ENCODE peak calls at places on chromosomes 11 and 22, in five cellular contexts. R, U, O, A and V are unnamed samples.

GRCh38 chr11:96054870-96055705 is 131.2 kb upstream of the MTMR2 start:
- DNase-seq in A (no peak), U (peak; percentile 35), O (peak; percentile 17), R (peak; percentile 22), V (peak; percentile 76)

GRCh38 chr11:64796047-64796756 is 6.8 kb downstream of the MAP4K2 start:
- DNase-seq in A (no peak), U (no peak), O (no peak), R (no peak), V (no peak)

GRCh38 chr11:132206993-132207392 is 836.6 kb downstream of the NTM start:
- DNase-seq in A (no peak), R (no peak), O (no peak), U (no peak), V (no peak)

GRCh38 chr11:13440100-13440855 is 22.7 kb downstream of the BTBD10 start:
- DNase-seq in O (no peak), U (peak; percentile 93), R (peak; percentile 43), A (peak; percentile 87), V (peak; percentile 66)

GRCh38 chr11:109704432-109704831 is 282.4 kb downstream of the C11orf87 start:
- DNase-seq in A (no peak), R (no peak), U (no peak), O (no peak), V (no peak)

GRCh38 chr11:115657586-115657985 is 153.4 kb upstream of the CADM1 start:
- DNase-seq in O (no peak), A (no peak), R (no peak), U (peak; percentile 22), V (no peak)

GRCh38 chr11:30411383-30411782 is 88.5 kb downstream of the ARL14EP start:
- DNase-seq in U (no peak), A (no peak), R (no peak), O (no peak), V (no peak)

GRCh38 chr22:32584650-32585049 is 110.0 kb downstream of the FBXO7 start:
- DNase-seq in O (no peak), A (no peak), U (no peak), R (no peak), V (no peak)

GRCh38 chr22:45308624-45309421 is 911 bp upstream of the FAM118A start:
- DNase-seq in A (no peak), R (no peak), U (no peak), O (no peak), V (no peak)

GRCh38 chr11:130220311-130221030 is 60.9 kb downstream of the ST14 start:
- DNase-seq in R (no peak), O (no peak), U (no peak), A (no peak), V (no peak)

GRCh38 chr11:6203327-6203726 is 2.0 kb upstream of the C11orf42 start:
- DNase-seq in U (peak; percentile 30), A (no peak), O (no peak), R (no peak), V (no peak)

GRCh38 chr11:115207166-115207591 is 297.0 kb downstream of the CADM1 start:
- DNase-seq in O (no peak), U (no peak), A (no peak), R (peak; percentile 32), V (no peak)